ENCODE peak calls at places on chromosomes 3 and 15, in seven cellular contexts. H is T follicular helper cell, A is breast epithelium, F is activated T-cell treated with anti-CD3 and anti-CD28 coated beads for 1 hour, Q is fibroblast of the conjunctiva, O is choroid plexus epithelial cell, K is mucosa of gallbladder. D is an unnamed sample.

GRCh38 chr15:62624541-62625399 is 417.8 kb upstream of the TPM1 start:
- DNase-seq in O (peak; percentile 56), F (no peak), Q (no peak), A (no peak), H (no peak), K (no peak), D (no peak)

GRCh38 chr3:111947179-111947727 is 31.6 kb upstream of the ABHD10 start:
- DNase-seq in K (no peak), A (no peak), H (no peak), O (peak; percentile 73), F (no peak), Q (no peak), D (no peak)

GRCh38 chr3:21859124-21859781 is 108.2 kb upstream of the ZNF385D start:
- DNase-seq in K (no peak), H (no peak), Q (no peak), F (no peak), O (no peak), A (no peak), D (no peak)

GRCh38 chr3:2880357-2880756 is 229.8 kb downstream of the IL5RA start:
- DNase-seq in A (no peak), O (no peak), K (no peak), Q (no peak), H (no peak), F (no peak), D (no peak)

GRCh38 chr3:167166594-167167253 is 213.4 kb downstream of the ZBBX start:
- DNase-seq in K (no peak), Q (no peak), O (no peak), H (no peak), A (no peak), F (no peak), D (no peak)

GRCh38 chr15:78312551-78312950 is 13.1 kb upstream of the SKIC8 start:
- DNase-seq in A (no peak), H (no peak), Q (no peak), O (no peak), F (no peak), K (no peak), D (no peak)

GRCh38 chr3:138642226-138642926 is 33.8 kb downstream of the FAIM start:
- DNase-seq in Q (no peak), A (no peak), O (no peak), F (no peak), H (no peak), K (no peak), D (no peak)

GRCh38 chr15:95845862-95846515 is 484.5 kb upstream of the NR2F2 start:
- DNase-seq in O (peak; percentile 92), F (no peak), H (no peak), K (no peak), Q (peak; percentile 14), A (no peak), D (no peak)

GRCh38 chr3:129697229-129697970 is 90.9 kb upstream of the PLXND1 start:
- DNase-seq in O (no peak), K (no peak), H (no peak), Q (no peak), A (no peak), F (no peak), D (no peak)

GRCh38 chr15:61227269-61228024 is 1.7 kb downstream of the RORA start:
- DNase-seq in K (peak; percentile 16), Q (peak; percentile 16), O (peak; percentile 38), F (no peak), H (no peak), A (no peak), D (no peak)

GRCh38 chr3:58333206-58334012 is 717 bp downstream of the PXK start:
- DNase-seq in H (no peak), A (no peak), K (no peak), O (peak; percentile 51), Q (no peak), F (peak; percentile 3), D (no peak)

GRCh38 chr3:14925729-14926591 is 21.4 kb upstream of the NR2C2 start:
- DNase-seq in A (no peak), F (no peak), K (no peak), H (no peak), O (peak; percentile 88), Q (peak; percentile 57), D (no peak)

GRCh38 chr15:59691194-59691805 is 2.2 kb upstream of the BNIP2 start:
- DNase-seq in O (peak; percentile 77), H (peak; percentile 37), K (peak; percentile 60), Q (peak; percentile 33), F (peak; percentile 33), A (no peak), D (peak; percentile 13)

GRCh38 chr15:78889000-78889399 is 16.3 kb downstream of the MORF4L1 start:
- DNase-seq in F (no peak), K (no peak), H (no peak), O (no peak), Q (no peak), A (no peak), D (no peak)

GRCh38 chr3:45929042-45929679 is 14.1 kb upstream of the CXCR6 start:
- DNase-seq in O (peak; percentile 50), Q (no peak), K (no peak), H (peak; percentile 45), F (peak; percentile 50), A (no peak), D (peak; percentile 49)

GRCh38 chr15:85621096-85621495 is 173.6 kb downstream of the KLHL25 start:
- DNase-seq in H (no peak), O (no peak), K (no peak), F (no peak), Q (no peak), A (no peak), D (no peak)

GRCh38 chr3:180913582-180914404 is 1.3 kb downstream of the FXR1 start:
- DNase-seq in H (no peak), Q (no peak), O (peak; percentile 31), F (no peak), A (no peak), K (no peak), D (no peak)